ENCODE peak calls at places on chromosomes 4 and X, in five cellular contexts. One of them, this sample, is unnamed.

GRCh38 chr4:153273736-153274135 is 69.5 kb downstream of the TRIM2 start:
- DNase-seq in H1: no peak
- DNase-seq in neuronal stem cell: no peak
- DNase-seq in mesenchymal stem cell: no peak
- DNase-seq in mesendoderm: peak
- DNase-seq in this sample: no peak

GRCh38 chr4:110245567-110245966 is 47.2 kb upstream of the ELOVL6 start:
- DNase-seq in neuronal stem cell: no peak
- DNase-seq in H1: no peak
- DNase-seq in mesendoderm: no peak
- DNase-seq in mesenchymal stem cell: no peak
- DNase-seq in this sample: peak

GRCh38 chr4:107069049-107069448 is 32.9 kb upstream of the DKK2 start:
- DNase-seq in H1: no peak
- DNase-seq in mesendoderm: no peak
- DNase-seq in neuronal stem cell: no peak
- DNase-seq in mesenchymal stem cell: no peak
- DNase-seq in this sample: peak

GRCh38 chr4:90030953-90031352 is 96.2 kb upstream of the CCSER1 start:
- DNase-seq in mesenchymal stem cell: no peak
- DNase-seq in mesendoderm: peak
- DNase-seq in neuronal stem cell: no peak
- DNase-seq in H1: peak
- DNase-seq in this sample: no peak

GRCh38 chr4:10115271-10115656 is 1.3 kb downstream of the WDR1 start:
- DNase-seq in mesendoderm: no peak
- DNase-seq in neuronal stem cell: no peak
- DNase-seq in H1: no peak
- DNase-seq in mesenchymal stem cell: peak
- DNase-seq in this sample: peak

GRCh38 chr4:85058551-85058950 is 92.1 kb upstream of the WDFY3 start:
- DNase-seq in H1: no peak
- DNase-seq in mesenchymal stem cell: peak
- DNase-seq in neuronal stem cell: no peak
- DNase-seq in mesendoderm: no peak
- DNase-seq in this sample: peak

GRCh38 chr4:3712112-3712805 is 53.9 kb upstream of the ADRA2C start:
- DNase-seq in H1: no peak
- DNase-seq in mesenchymal stem cell: no peak
- DNase-seq in neuronal stem cell: no peak
- DNase-seq in mesendoderm: no peak
- DNase-seq in this sample: no peak

GRCh38 chrX:23811135-23811781 is 28.3 kb downstream of the SAT1 start:
- DNase-seq in H1: no peak
- DNase-seq in neuronal stem cell: no peak
- DNase-seq in mesenchymal stem cell: no peak
- DNase-seq in mesendoderm: no peak
- DNase-seq in this sample: no peak

GRCh38 chrX:153878969-153879653 is 6.9 kb downstream of the L1CAM start:
- DNase-seq in mesendoderm: peak
- DNase-seq in H1: no peak
- DNase-seq in mesenchymal stem cell: no peak
- DNase-seq in neuronal stem cell: no peak
- DNase-seq in this sample: no peak

GRCh38 chr4:46804781-46805413 is 104.1 kb downstream of the COX7B2 start:
- DNase-seq in H1: no peak
- DNase-seq in mesendoderm: no peak
- DNase-seq in mesenchymal stem cell: no peak
- DNase-seq in neuronal stem cell: no peak
- DNase-seq in this sample: no peak

GRCh38 chr4:126086041-126086440 is 771.3 kb downstream of the FAT4 start:
- DNase-seq in H1: no peak
- DNase-seq in mesenchymal stem cell: no peak
- DNase-seq in mesendoderm: no peak
- DNase-seq in neuronal stem cell: no peak
- DNase-seq in this sample: no peak

GRCh38 chr4:15396157-15396800 is 31.6 kb upstream of the C1QTNF7 start:
- DNase-seq in H1: peak
- DNase-seq in neuronal stem cell: peak
- DNase-seq in mesendoderm: peak
- DNase-seq in mesenchymal stem cell: peak
- DNase-seq in this sample: peak

GRCh38 chrX:86148024-86148511 is at the start of gene DACH2:
- DNase-seq in H1: peak
- DNase-seq in mesendoderm: peak
- DNase-seq in mesenchymal stem cell: peak
- DNase-seq in neuronal stem cell: peak
- DNase-seq in this sample: peak

GRCh38 chr4:6939761-6940743 is 30.4 kb downstream of the TBC1D14 start:
- DNase-seq in H1: no peak
- DNase-seq in neuronal stem cell: no peak
- DNase-seq in mesenchymal stem cell: no peak
- DNase-seq in mesendoderm: peak
- DNase-seq in this sample: no peak
- H3K4ac ChIP-seq in H1: no peak
- H3K4ac ChIP-seq in neuronal stem cell: no peak
- H3K4ac ChIP-seq in mesenchymal stem cell: peak
- H3K4ac ChIP-seq in mesendoderm: no peak
- H3K4ac ChIP-seq in this sample: peak

GRCh38 chr4:98627477-98627876 is 30.9 kb downstream of the TSPAN5 start:
- DNase-seq in mesenchymal stem cell: no peak
- DNase-seq in H1: no peak
- DNase-seq in neuronal stem cell: no peak
- DNase-seq in mesendoderm: no peak
- DNase-seq in this sample: no peak
- H3K4ac ChIP-seq in mesenchymal stem cell: no peak
- H3K4ac ChIP-seq in H1: no peak
- H3K4ac ChIP-seq in neuronal stem cell: no peak
- H3K4ac ChIP-seq in mesendoderm: no peak
- H3K4ac ChIP-seq in this sample: peak

GRCh38 chrX:115560978-115561604 is at the start of gene PLS3:
- DNase-seq in mesendoderm: peak
- DNase-seq in neuronal stem cell: peak
- DNase-seq in mesenchymal stem cell: peak
- DNase-seq in H1: peak
- DNase-seq in this sample: peak
- H3K4ac ChIP-seq in mesendoderm: peak
- H3K4ac ChIP-seq in neuronal stem cell: no peak
- H3K4ac ChIP-seq in mesenchymal stem cell: peak
- H3K4ac ChIP-seq in H1: no peak
- H3K4ac ChIP-seq in this sample: peak

GRCh38 chr4:8242782-8243556 is 26.6 kb upstream of the HTRA3 start:
- DNase-seq in mesenchymal stem cell: no peak
- DNase-seq in mesendoderm: peak
- DNase-seq in neuronal stem cell: no peak
- DNase-seq in H1: no peak
- DNase-seq in this sample: no peak
- H3K4ac ChIP-seq in mesenchymal stem cell: peak
- H3K4ac ChIP-seq in mesendoderm: no peak
- H3K4ac ChIP-seq in neuronal stem cell: no peak
- H3K4ac ChIP-seq in H1: peak
- H3K4ac ChIP-seq in this sample: peak

GRCh38 chrX:110403436-110403835 is 44.8 kb downstream of the RTL9 start:
- DNase-seq in neuronal stem cell: no peak
- DNase-seq in H1: no peak
- DNase-seq in mesendoderm: no peak
- DNase-seq in mesenchymal stem cell: peak
- DNase-seq in this sample: no peak

GRCh38 chrX:110403839-110404238 is 45.2 kb downstream of the RTL9 start:
- DNase-seq in H1: no peak
- DNase-seq in mesenchymal stem cell: peak
- DNase-seq in neuronal stem cell: no peak
- DNase-seq in mesendoderm: no peak
- DNase-seq in this sample: peak

GRCh38 chrX:110402091-110402854 is 43.6 kb downstream of the RTL9 start:
- DNase-seq in mesendoderm: peak
- DNase-seq in neuronal stem cell: no peak
- DNase-seq in mesenchymal stem cell: peak
- DNase-seq in H1: no peak
- DNase-seq in this sample: peak

GRCh38 chrX:110404376-110404775 is 45.7 kb downstream of the RTL9 start:
- DNase-seq in H1: no peak
- DNase-seq in neuronal stem cell: no peak
- DNase-seq in mesendoderm: no peak
- DNase-seq in mesenchymal stem cell: no peak
- DNase-seq in this sample: no peak

GRCh38 chrX:110402855-110403230 is 44.2 kb downstream of the RTL9 start:
- DNase-seq in H1: no peak
- DNase-seq in mesendoderm: no peak
- DNase-seq in mesenchymal stem cell: no peak
- DNase-seq in neuronal stem cell: no peak
- DNase-seq in this sample: no peak
- H3K4ac ChIP-seq in H1: no peak
- H3K4ac ChIP-seq in mesendoderm: no peak
- H3K4ac ChIP-seq in mesenchymal stem cell: no peak
- H3K4ac ChIP-seq in neuronal stem cell: no peak
- H3K4ac ChIP-seq in this sample: peak